ENCODE peak calls at places on chromosomes 2 and 18, in six cellular contexts. B is omental fat pad; O is central memory CD4-positive, alpha-beta T cell; G is iris pigment epithelial cell; C is NCI-H1092 treated with DMSO at 0.1 percent for 48 hours; D is nucleus accumbens. E is an unnamed sample.

GRCh38 chr2:37917281-37918228 is 7.5 kb upstream of the RMDN2 start:
- DNase-seq in O (no peak), D (no peak), G (no peak), C (no peak), B (no peak), E (no peak)

GRCh38 chr2:168729455-168729854 is 73.0 kb upstream of the NOSTRIN start:
- DNase-seq in D (no peak), B (no peak), O (no peak), C (no peak), G (no peak), E (peak)

GRCh38 chr2:97936199-97936598 is 59.5 kb downstream of the TMEM131 start:
- DNase-seq in G (peak), C (peak), D (no peak), O (no peak), B (no peak), E (no peak)

GRCh38 chr2:35946431-35946991 is 409.1 kb upstream of the CRIM1 start:
- DNase-seq in C (no peak), G (no peak), O (no peak), B (no peak), D (no peak), E (no peak)

GRCh38 chr2:132430895-132431294 is 14.3 kb downstream of the GPR39 start:
- DNase-seq in B (no peak), C (no peak), O (no peak), D (no peak), G (no peak), E (no peak)

GRCh38 chr2:151111599-151112278 is 149.9 kb downstream of the RBM43 start:
- DNase-seq in B (no peak), D (no peak), C (no peak), O (no peak), G (peak), E (no peak)

GRCh38 chr2:3179208-3179607 is 198.4 kb downstream of the EIPR1 start:
- DNase-seq in B (no peak), C (no peak), O (no peak), D (no peak), G (no peak), E (no peak)

GRCh38 chr2:36889782-36890181 is 76.6 kb downstream of the STRN start:
- DNase-seq in D (no peak), G (peak), O (no peak), B (no peak), C (no peak), E (no peak)

GRCh38 chr2:166610180-166610919 is 116.3 kb upstream of the SCN7A start:
- DNase-seq in C (no peak), D (no peak), O (no peak), B (no peak), G (peak), E (peak)

GRCh38 chr2:72964146-72964525 is 46.8 kb downstream of the EMX1 start:
- DNase-seq in D (no peak), C (no peak), O (no peak), B (no peak), G (no peak), E (no peak)

GRCh38 chr2:217637268-217637615 is 365.6 kb downstream of the TNS1 start:
- DNase-seq in C (no peak), O (no peak), B (no peak), D (no peak), G (no peak), E (no peak)

GRCh38 chr2:7984693-7985353 is 697.0 kb upstream of the ID2 start:
- DNase-seq in B (no peak), O (no peak), G (no peak), C (no peak), D (no peak), E (no peak)

GRCh38 chr18:34358923-34359322 is 134.2 kb upstream of the NOL4 start:
- DNase-seq in B (no peak), D (no peak), G (no peak), C (no peak), O (no peak), E (no peak)

GRCh38 chr2:39640107-39640506 is 25.6 kb upstream of the TMEM178A start:
- DNase-seq in B (no peak), G (no peak), O (no peak), C (no peak), D (peak), E (peak)

E was measured in G401.